ENCODE peak calls at places on chromosomes 5 and 9, in ten cellular contexts. V, E, C, Q, P, Y, W, B, M and H are unnamed samples.

GRCh38 chr9:27247756-27248155 is 49.2 kb downstream of the EQTN start:
- DNase-seq in B (no peak), M (peak; percentile 63), C (no peak), Y (peak; percentile 43), Q (no peak), V (peak; percentile 25), P (no peak), W (peak; percentile 56), E (peak; percentile 59), H (peak; percentile 55)

GRCh38 chr5:129656952-129657351 is 90.9 kb upstream of the MINAR2 start:
- DNase-seq in Q (no peak), V (no peak), P (no peak), E (no peak), C (no peak), W (no peak), M (no peak), B (no peak), Y (no peak), H (no peak)

GRCh38 chr9:108511200-108511756 is 344.5 kb downstream of the ACTL7B start:
- DNase-seq in M (no peak), V (no peak), E (peak; percentile 85), Y (no peak), Q (no peak), B (no peak), W (no peak), C (no peak), P (no peak), H (no peak)

GRCh38 chr9:32247173-32247572 is 137.3 kb upstream of the ACO1 start:
- DNase-seq in C (no peak), E (no peak), W (no peak), Q (no peak), M (no peak), Y (no peak), B (no peak), V (peak; percentile 18), P (no peak), H (no peak)

GRCh38 chr9:73131376-73131775 is 20.3 kb upstream of the ANXA1 start:
- DNase-seq in Q (no peak), V (no peak), B (no peak), W (no peak), P (no peak), M (no peak), E (no peak), Y (no peak), C (no peak), H (no peak)

GRCh38 chr5:122972877-122973276 is 63.6 kb downstream of the PPIC start:
- DNase-seq in M (no peak), Y (no peak), E (peak; percentile 75), C (no peak), W (no peak), V (no peak), P (no peak), Q (no peak), B (no peak), H (no peak)

GRCh38 chr9:115691686-115692085 is 461.9 kb upstream of the PAPPA start:
- DNase-seq in C (no peak), P (no peak), Y (no peak), M (no peak), E (peak; percentile 90), Q (no peak), V (no peak), W (no peak), B (no peak), H (no peak)

GRCh38 chr9:71820516-71820915 is 52.2 kb upstream of the CEMIP2 start:
- DNase-seq in C (no peak), Y (no peak), P (no peak), W (no peak), E (no peak), V (no peak), B (no peak), M (no peak), Q (no peak), H (no peak)

GRCh38 chr5:56703962-56704361 is 111.4 kb upstream of the MAP3K1 start:
- DNase-seq in B (no peak), Y (no peak), P (no peak), Q (no peak), V (no peak), C (no peak), E (no peak), M (no peak), W (no peak), H (no peak)
- H3K27ac ChIP-seq in B (no peak overlapping the region), Y (no peak overlapping the region), P (no peak overlapping the region), Q (no peak overlapping the region), V (no peak overlapping the region), C (no peak overlapping the region), E (no peak overlapping the region), M (no peak overlapping the region), W (no peak overlapping the region), H (no peak overlapping the region)

GRCh38 chr9:137800196-137801022 is 77.2 kb upstream of the CACNA1B start:
- DNase-seq in E (no peak), Y (no peak), W (no peak), Q (no peak), C (no peak), B (no peak), M (no peak), V (no peak), P (no peak), H (no peak)
- TF ChIP-seq POLR2A in E (no peak), Y (no peak), W (no peak), Q (no peak), C (no peak), B (no peak), M (no peak), V (no peak), P (no peak), H (no peak)

GRCh38 chr5:150512368-150512747 is 4.4 kb downstream of the NDST1 start:
- DNase-seq in P (no peak), B (no peak), V (no peak), Q (no peak), C (no peak), W (no peak), E (no peak), Y (no peak), M (no peak), H (peak; percentile 55)

GRCh38 chr5:150508828-150509227 is 897 bp downstream of the NDST1 start:
- DNase-seq in E (no peak), C (no peak), Q (no peak), V (peak; percentile 57), W (no peak), P (no peak), M (no peak), Y (no peak), B (no peak), H (no peak)

GRCh38 chr5:150511641-150512367 is 3.9 kb downstream of the NDST1 start:
- DNase-seq in B (peak; percentile 61), Y (no peak), M (no peak), E (peak; percentile 80), P (no peak), V (no peak), Q (no peak), C (no peak), W (no peak), H (peak; percentile 69)

GRCh38 chr5:150509992-150510391 is 2.1 kb downstream of the NDST1 start:
- DNase-seq in M (no peak), W (no peak), E (no peak), P (no peak), C (no peak), V (no peak), Q (no peak), B (no peak), Y (no peak), H (no peak)

DNA sequence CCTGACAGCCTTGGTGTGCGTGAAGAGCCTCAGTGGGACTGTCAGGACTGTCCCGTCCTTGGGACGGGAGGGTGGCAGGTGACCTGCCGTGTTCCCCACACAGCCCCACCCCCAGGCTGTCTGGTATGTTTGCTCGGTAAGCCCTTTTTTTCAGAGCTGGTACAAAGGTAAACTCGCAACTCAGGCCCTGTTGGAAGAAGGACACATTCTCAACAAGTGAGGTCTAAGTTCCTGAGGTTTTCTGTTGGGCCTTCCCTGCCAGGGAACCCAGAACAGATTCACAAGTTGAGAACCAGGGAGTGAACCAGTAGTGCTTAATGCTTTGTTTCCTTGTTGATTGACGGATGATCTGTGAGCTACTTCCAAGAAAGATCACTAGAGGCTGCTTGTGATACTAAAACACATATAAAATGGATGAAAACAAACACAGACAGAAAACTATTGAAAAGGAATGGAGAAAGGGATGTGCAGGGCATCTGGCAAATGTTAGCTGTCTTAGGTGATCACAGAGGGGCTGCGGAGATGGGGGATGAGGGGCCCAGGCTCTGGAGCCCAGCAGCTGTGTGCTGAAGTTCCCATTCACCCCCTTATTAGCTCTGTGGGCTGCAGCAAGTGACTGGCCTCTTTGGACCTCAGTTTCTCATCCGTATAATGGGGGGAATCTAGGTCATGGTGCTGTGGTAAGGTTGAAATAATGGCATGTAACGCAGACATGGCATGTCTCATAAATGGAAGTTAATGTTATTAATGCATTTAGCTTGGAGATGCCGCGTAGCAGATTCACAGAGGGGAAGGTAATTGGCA is 2.7 kb downstream of the NDST1 start:
- DNase-seq in E (no peak), B (no peak), V (no peak), W (no peak), M (peak; percentile 78), P (no peak), Q (no peak), Y (no peak), C (no peak), H (peak; percentile 80)
- TF ChIP-seq CTCF in E (no peak), B (no peak), V (no peak), W (no peak), M (no peak), P (no peak), Q (no peak), Y (no peak), C (no peak), H (no peak)

GRCh38 chr9:92747459-92748232 is 17.0 kb downstream of the BICD2 start:
- DNase-seq in E (peak; percentile 49), Q (no peak), Y (no peak), B (no peak), P (no peak), M (no peak), V (no peak), W (no peak), C (no peak), H (no peak)

GRCh38 chr9:92746567-92747458 is 17.8 kb downstream of the BICD2 start:
- DNase-seq in W (no peak), B (no peak), V (no peak), Y (no peak), M (no peak), Q (no peak), P (no peak), E (peak; percentile 63), C (no peak), H (no peak)

GRCh38 chr9:92748233-92748497 is 16.5 kb downstream of the BICD2 start:
- DNase-seq in Q (no peak), V (no peak), M (no peak), E (no peak), P (no peak), B (no peak), W (no peak), Y (no peak), C (no peak), H (no peak)

GRCh38 chr9:92749934-92750315 is 14.7 kb downstream of the BICD2 start:
- DNase-seq in B (no peak), W (no peak), V (no peak), E (peak; percentile 32), M (no peak), C (no peak), Q (no peak), Y (no peak), P (no peak), H (no peak)

DNA sequence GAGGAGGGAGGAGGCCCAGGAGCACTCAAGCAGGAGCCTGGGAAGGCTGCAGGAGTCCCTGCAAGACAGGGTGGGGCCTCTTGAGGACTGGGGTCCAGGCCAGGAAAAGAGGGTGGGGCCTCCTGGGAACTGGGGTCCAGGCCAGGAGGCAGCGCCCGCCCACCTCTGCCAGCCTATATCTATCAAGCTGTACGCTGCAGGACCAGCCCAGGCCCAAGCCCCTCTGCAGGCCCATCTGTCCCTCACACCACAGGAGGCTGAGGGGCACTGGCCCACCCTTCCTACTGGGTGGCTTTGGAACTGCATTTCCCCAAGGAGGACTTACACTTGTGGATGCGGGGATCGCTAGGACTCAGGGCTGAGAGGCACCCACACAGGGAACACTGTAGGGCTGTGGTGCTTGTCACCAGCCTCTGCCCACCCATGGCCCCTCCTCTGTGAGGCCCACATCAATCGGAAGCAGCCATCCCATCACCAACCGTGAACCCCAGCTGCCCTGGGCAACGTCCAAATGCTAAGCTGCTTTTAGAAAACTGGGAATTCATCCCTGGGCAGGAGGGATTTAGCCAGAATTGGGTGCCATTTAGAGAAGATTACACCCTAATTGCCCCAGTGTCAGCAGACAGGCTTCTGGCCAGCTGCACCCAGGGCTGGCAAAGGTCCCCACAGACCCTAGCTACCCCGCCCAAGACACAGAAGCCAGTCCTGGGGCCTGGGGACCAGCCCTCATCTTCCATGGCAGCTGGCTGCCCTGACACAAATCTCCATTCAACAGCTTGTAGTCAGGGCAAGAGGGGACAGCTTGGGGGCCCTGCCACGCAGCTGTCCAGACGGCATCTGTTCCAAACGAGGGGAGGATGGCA is 15.3 kb downstream of the BICD2 start:
- DNase-seq in B (no peak), W (no peak), M (no peak), C (no peak), V (no peak), P (no peak), E (no peak), Q (no peak), Y (no peak), H (no peak)
- H3K27ac ChIP-seq in B (no peak overlapping the region), W (no peak overlapping the region), M (no peak overlapping the region), C (peak overlapping the region; percentile 26), V (no peak overlapping the region), P (no peak overlapping the region), E (no peak overlapping the region), Q (peak overlapping the region; percentile 32), Y (no peak overlapping the region), H (no peak overlapping the region)